ENCODE peak calls at places on chromosomes 3 and 15, in seven cellular contexts. L is NCI-H774; O is brain microvascular endothelial cell; V is colonic mucosa; K is CD4-positive, alpha-beta memory T cell; F is posterior vena cava; Z is cardiac muscle cell. S is an unnamed sample.

GRCh38 chr3:55487376-55488241 is 503 bp upstream of the WNT5A start:
- DNase-seq in L (no peak), O (peak), V (peak), K (no peak), F (no peak), Z (peak), S (no peak)

GRCh38 chr3:108897883-108898282 is 55.8 kb downstream of the GUCA1C start:
- DNase-seq in L (no peak), O (no peak), V (no peak), K (no peak), F (no peak), Z (no peak), S (no peak)

GRCh38 chr15:92634046-92634445 is 21.5 kb downstream of the FAM174B start:
- DNase-seq in L (no peak), O (no peak), V (no peak), K (no peak), F (no peak), Z (no peak), S (peak)

GRCh38 chr3:195811756-195812155 is at the start of gene MUC4:
- DNase-seq in L (no peak), O (no peak), V (peak), K (no peak), F (no peak), Z (no peak), S (no peak)

GRCh38 chr15:72220678-72221077 is 10.3 kb downstream of the PKM start:
- DNase-seq in L (no peak), O (no peak), V (no peak), K (no peak), F (no peak), Z (no peak), S (peak)

GRCh38 chr3:53765753-53766152 is 80.5 kb downstream of the CHDH start:
- DNase-seq in L (no peak), O (no peak), V (no peak), K (no peak), F (no peak), Z (no peak), S (no peak)

GRCh38 chr3:9552252-9552999 is 1.2 kb downstream of the LHFPL4 start:
- DNase-seq in L (no peak), O (peak), V (peak), K (peak), F (peak), Z (peak), S (no peak)

GRCh38 chr15:34993877-34994276 is 5.8 kb upstream of the ZNF770 start:
- DNase-seq in L (no peak), O (no peak), V (no peak), K (no peak), F (no peak), Z (no peak), S (no peak)

GRCh38 chr3:90145094-90145810 is 1037.8 kb downstream of the EPHA3 start:
- DNase-seq in L (no peak), O (peak), V (no peak), K (no peak), F (no peak), Z (no peak), S (no peak)

S was measured in cardiac septum.